ENCODE peak calls at places on chromosomes 16 and 17, in nine cellular contexts. One of them, this sample, is unnamed.

GRCh38 chr16:55630774-55631173 is 25.0 kb upstream of the SLC6A2 start:
- DNase-seq in MM.1S: no peak
- DNase-seq in astrocyte of the spinal cord: no peak
- DNase-seq in AG10803: no peak
- DNase-seq in BJ: no peak
- DNase-seq in transverse colon: no peak
- DNase-seq in AG04450: no peak
- DNase-seq in IMR-90: no peak
- DNase-seq in upper lobe of right lung: no peak
- DNase-seq in this sample: no peak

GRCh38 chr17:57911834-57912673 is 43.2 kb downstream of the CUEDC1 start:
- DNase-seq in MM.1S: no peak
- DNase-seq in astrocyte of the spinal cord: peak
- DNase-seq in AG10803: peak
- DNase-seq in BJ: no peak
- DNase-seq in transverse colon: peak
- DNase-seq in AG04450: no peak
- DNase-seq in IMR-90: no peak
- DNase-seq in upper lobe of right lung: peak
- DNase-seq in this sample: no peak

GRCh38 chr17:31067699-31068184 is 27.0 kb upstream of the NF1 start:
- DNase-seq in MM.1S: no peak
- DNase-seq in astrocyte of the spinal cord: peak
- DNase-seq in AG10803: peak
- DNase-seq in BJ: peak
- DNase-seq in transverse colon: no peak
- DNase-seq in AG04450: peak
- DNase-seq in IMR-90: peak
- DNase-seq in upper lobe of right lung: no peak
- DNase-seq in this sample: peak

GRCh38 chr16:83931556-83931955 is 21.5 kb upstream of the OSGIN1 start:
- DNase-seq in MM.1S: no peak
- DNase-seq in astrocyte of the spinal cord: no peak
- DNase-seq in AG10803: no peak
- DNase-seq in BJ: no peak
- DNase-seq in transverse colon: no peak
- DNase-seq in AG04450: no peak
- DNase-seq in IMR-90: no peak
- DNase-seq in upper lobe of right lung: no peak
- DNase-seq in this sample: no peak

GRCh38 chr17:44915321-44915726 is at the start of gene GFAP:
- DNase-seq in MM.1S: no peak
- DNase-seq in astrocyte of the spinal cord: no peak
- DNase-seq in AG10803: no peak
- DNase-seq in BJ: no peak
- DNase-seq in transverse colon: no peak
- DNase-seq in AG04450: no peak
- DNase-seq in IMR-90: no peak
- DNase-seq in upper lobe of right lung: no peak
- DNase-seq in this sample: no peak

GRCh38 chr17:39517224-39517623 is 55.9 kb downstream of the CDK12 start:
- DNase-seq in MM.1S: no peak
- DNase-seq in astrocyte of the spinal cord: peak
- DNase-seq in AG10803: no peak
- DNase-seq in BJ: no peak
- DNase-seq in transverse colon: no peak
- DNase-seq in AG04450: no peak
- DNase-seq in IMR-90: no peak
- DNase-seq in upper lobe of right lung: no peak
- DNase-seq in this sample: no peak

GRCh38 chr17:37233001-37233400 is 142.8 kb upstream of the C17orf78 start:
- DNase-seq in MM.1S: no peak
- DNase-seq in astrocyte of the spinal cord: no peak
- DNase-seq in AG10803: no peak
- DNase-seq in BJ: no peak
- DNase-seq in transverse colon: no peak
- DNase-seq in AG04450: no peak
- DNase-seq in IMR-90: no peak
- DNase-seq in upper lobe of right lung: no peak
- DNase-seq in this sample: no peak

GRCh38 chr16:75267631-75268264 is 16.3 kb upstream of the BCAR1 start:
- DNase-seq in MM.1S: no peak
- DNase-seq in astrocyte of the spinal cord: peak
- DNase-seq in AG10803: no peak
- DNase-seq in BJ: no peak
- DNase-seq in transverse colon: peak
- DNase-seq in AG04450: no peak
- DNase-seq in IMR-90: peak
- DNase-seq in upper lobe of right lung: peak
- DNase-seq in this sample: no peak

GRCh38 chr17:63679214-63679613 is 20.7 kb downstream of the LIMD2 start:
- DNase-seq in MM.1S: no peak
- DNase-seq in astrocyte of the spinal cord: no peak
- DNase-seq in AG10803: no peak
- DNase-seq in BJ: no peak
- DNase-seq in transverse colon: no peak
- DNase-seq in AG04450: no peak
- DNase-seq in IMR-90: no peak
- DNase-seq in upper lobe of right lung: no peak
- DNase-seq in this sample: no peak
- TF ChIP-seq CTCF in MM.1S: no peak
- TF ChIP-seq CTCF in astrocyte of the spinal cord: no peak
- TF ChIP-seq CTCF in AG10803: no peak
- TF ChIP-seq CTCF in BJ: no peak
- TF ChIP-seq CTCF in transverse colon: no peak
- TF ChIP-seq CTCF in AG04450: peak
- TF ChIP-seq CTCF in IMR-90: no peak
- TF ChIP-seq CTCF in upper lobe of right lung: no peak
- TF ChIP-seq CTCF in this sample: no peak

GRCh38 chr16:48905632-48906031 is 295.7 kb upstream of the N4BP1 start:
- DNase-seq in MM.1S: no peak
- DNase-seq in astrocyte of the spinal cord: no peak
- DNase-seq in AG10803: no peak
- DNase-seq in BJ: no peak
- DNase-seq in transverse colon: no peak
- DNase-seq in AG04450: no peak
- DNase-seq in IMR-90: no peak
- DNase-seq in upper lobe of right lung: no peak
- DNase-seq in this sample: no peak

GRCh38 chr16:48903054-48903453 is 293.1 kb upstream of the N4BP1 start:
- DNase-seq in MM.1S: no peak
- DNase-seq in astrocyte of the spinal cord: no peak
- DNase-seq in AG10803: no peak
- DNase-seq in BJ: no peak
- DNase-seq in transverse colon: no peak
- DNase-seq in AG04450: no peak
- DNase-seq in IMR-90: no peak
- DNase-seq in upper lobe of right lung: no peak
- DNase-seq in this sample: no peak

GRCh38 chr16:48904333-48904732 is 294.4 kb upstream of the N4BP1 start:
- DNase-seq in MM.1S: no peak
- DNase-seq in astrocyte of the spinal cord: no peak
- DNase-seq in AG10803: no peak
- DNase-seq in BJ: no peak
- DNase-seq in transverse colon: no peak
- DNase-seq in AG04450: no peak
- DNase-seq in IMR-90: no peak
- DNase-seq in upper lobe of right lung: no peak
- DNase-seq in this sample: no peak

GRCh38 chr16:48899500-48899899 is 289.5 kb upstream of the N4BP1 start:
- DNase-seq in MM.1S: no peak
- DNase-seq in astrocyte of the spinal cord: no peak
- DNase-seq in AG10803: no peak
- DNase-seq in BJ: no peak
- DNase-seq in transverse colon: no peak
- DNase-seq in AG04450: no peak
- DNase-seq in IMR-90: no peak
- DNase-seq in upper lobe of right lung: no peak
- DNase-seq in this sample: no peak

GRCh38 chr16:48901712-48902374 is 291.9 kb upstream of the N4BP1 start:
- DNase-seq in MM.1S: no peak
- DNase-seq in astrocyte of the spinal cord: no peak
- DNase-seq in AG10803: no peak
- DNase-seq in BJ: no peak
- DNase-seq in transverse colon: no peak
- DNase-seq in AG04450: no peak
- DNase-seq in IMR-90: no peak
- DNase-seq in upper lobe of right lung: no peak
- DNase-seq in this sample: no peak
- TF ChIP-seq CTCF in MM.1S: no peak
- TF ChIP-seq CTCF in astrocyte of the spinal cord: no peak
- TF ChIP-seq CTCF in AG10803: peak
- TF ChIP-seq CTCF in BJ: peak
- TF ChIP-seq CTCF in transverse colon: no peak
- TF ChIP-seq CTCF in AG04450: peak
- TF ChIP-seq CTCF in IMR-90: peak
- TF ChIP-seq CTCF in upper lobe of right lung: no peak
- TF ChIP-seq CTCF in this sample: no peak

GRCh38 chr16:11627822-11628457 is 40.3 kb upstream of the SNN start:
- DNase-seq in MM.1S: no peak
- DNase-seq in astrocyte of the spinal cord: no peak
- DNase-seq in AG10803: peak
- DNase-seq in BJ: peak
- DNase-seq in transverse colon: no peak
- DNase-seq in AG04450: no peak
- DNase-seq in IMR-90: peak
- DNase-seq in upper lobe of right lung: no peak
- DNase-seq in this sample: peak

GRCh38 chr16:11629071-11630030 is 38.9 kb upstream of the SNN start:
- DNase-seq in MM.1S: peak
- DNase-seq in astrocyte of the spinal cord: peak
- DNase-seq in AG10803: no peak
- DNase-seq in BJ: no peak
- DNase-seq in transverse colon: no peak
- DNase-seq in AG04450: peak
- DNase-seq in IMR-90: peak
- DNase-seq in upper lobe of right lung: no peak
- DNase-seq in this sample: no peak

GRCh38 chr16:11631214-11631613 is 37.0 kb upstream of the SNN start:
- DNase-seq in MM.1S: no peak
- DNase-seq in astrocyte of the spinal cord: no peak
- DNase-seq in AG10803: no peak
- DNase-seq in BJ: no peak
- DNase-seq in transverse colon: no peak
- DNase-seq in AG04450: no peak
- DNase-seq in IMR-90: no peak
- DNase-seq in upper lobe of right lung: no peak
- DNase-seq in this sample: no peak

GRCh38 chr16:11632455-11632921 is 35.8 kb upstream of the SNN start:
- DNase-seq in MM.1S: no peak
- DNase-seq in astrocyte of the spinal cord: peak
- DNase-seq in AG10803: peak
- DNase-seq in BJ: peak
- DNase-seq in transverse colon: peak
- DNase-seq in AG04450: peak
- DNase-seq in IMR-90: peak
- DNase-seq in upper lobe of right lung: peak
- DNase-seq in this sample: no peak

DNA sequence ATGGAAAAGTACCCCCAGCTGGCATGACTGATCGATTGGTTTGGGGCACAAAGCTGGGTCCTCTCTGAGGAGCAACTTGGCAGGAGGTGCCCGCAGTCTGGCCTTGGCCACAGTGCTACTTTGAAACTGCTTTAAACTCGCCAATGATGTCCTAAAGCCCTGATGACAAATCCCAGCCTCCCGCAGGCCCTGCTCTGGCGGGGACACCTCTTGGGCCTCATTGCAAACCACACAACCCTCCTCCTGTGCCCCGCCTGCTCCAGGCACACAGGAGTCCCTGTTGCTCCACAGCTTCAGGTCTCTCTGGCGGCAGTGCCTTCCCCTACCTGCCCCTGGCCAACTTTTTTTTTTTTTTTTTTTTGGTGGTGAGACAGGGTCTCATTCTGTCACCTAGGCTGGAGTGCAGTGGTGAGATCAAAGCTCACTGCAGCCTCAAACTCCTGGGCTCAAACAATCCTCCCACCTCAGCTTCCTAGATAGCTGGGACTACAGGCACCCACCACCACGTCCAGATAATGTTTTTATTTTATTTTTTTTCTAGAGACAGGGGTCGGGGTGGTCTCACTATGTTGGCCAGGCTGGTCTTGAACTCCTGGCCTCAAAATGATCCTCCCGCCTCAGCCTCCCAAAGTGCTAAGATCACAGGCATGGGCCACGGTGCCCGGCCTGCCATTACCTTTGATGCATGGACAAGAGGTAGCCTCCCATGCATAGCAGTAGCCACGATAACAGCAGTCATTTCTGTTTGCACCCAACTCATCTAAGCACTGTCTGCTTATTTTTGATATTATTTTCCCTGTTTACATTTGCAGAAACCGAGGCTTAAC is 37.8 kb upstream of the SNN start:
- DNase-seq in MM.1S: no peak
- DNase-seq in astrocyte of the spinal cord: no peak
- DNase-seq in AG10803: no peak
- DNase-seq in BJ: no peak
- DNase-seq in transverse colon: no peak
- DNase-seq in AG04450: no peak
- DNase-seq in IMR-90: no peak
- DNase-seq in upper lobe of right lung: no peak
- DNase-seq in this sample: no peak
- TF ChIP-seq CTCF in MM.1S: no peak
- TF ChIP-seq CTCF in astrocyte of the spinal cord: no peak
- TF ChIP-seq CTCF in AG10803: no peak
- TF ChIP-seq CTCF in BJ: no peak
- TF ChIP-seq CTCF in transverse colon: no peak
- TF ChIP-seq CTCF in AG04450: no peak
- TF ChIP-seq CTCF in IMR-90: no peak
- TF ChIP-seq CTCF in upper lobe of right lung: no peak
- TF ChIP-seq CTCF in this sample: no peak

GRCh38 chr16:49557070-49557446 is 183.5 kb downstream of the C16orf78 start:
- DNase-seq in MM.1S: no peak
- DNase-seq in astrocyte of the spinal cord: no peak
- DNase-seq in AG10803: no peak
- DNase-seq in BJ: no peak
- DNase-seq in transverse colon: no peak
- DNase-seq in AG04450: no peak
- DNase-seq in IMR-90: no peak
- DNase-seq in upper lobe of right lung: no peak
- DNase-seq in this sample: no peak

GRCh38 chr16:49558451-49558850 is 184.8 kb downstream of the C16orf78 start:
- DNase-seq in MM.1S: no peak
- DNase-seq in astrocyte of the spinal cord: no peak
- DNase-seq in AG10803: no peak
- DNase-seq in BJ: no peak
- DNase-seq in transverse colon: no peak
- DNase-seq in AG04450: no peak
- DNase-seq in IMR-90: no peak
- DNase-seq in upper lobe of right lung: no peak
- DNase-seq in this sample: no peak

GRCh38 chr16:49559242-49559641 is 185.6 kb downstream of the C16orf78 start:
- DNase-seq in MM.1S: no peak
- DNase-seq in astrocyte of the spinal cord: no peak
- DNase-seq in AG10803: no peak
- DNase-seq in BJ: no peak
- DNase-seq in transverse colon: no peak
- DNase-seq in AG04450: no peak
- DNase-seq in IMR-90: no peak
- DNase-seq in upper lobe of right lung: no peak
- DNase-seq in this sample: no peak

GRCh38 chr16:49560018-49560830 is 186.6 kb downstream of the C16orf78 start:
- DNase-seq in MM.1S: no peak
- DNase-seq in astrocyte of the spinal cord: peak
- DNase-seq in AG10803: no peak
- DNase-seq in BJ: no peak
- DNase-seq in transverse colon: no peak
- DNase-seq in AG04450: no peak
- DNase-seq in IMR-90: no peak
- DNase-seq in upper lobe of right lung: no peak
- DNase-seq in this sample: no peak

GRCh38 chr16:49556252-49557069 is 182.9 kb downstream of the C16orf78 start:
- DNase-seq in MM.1S: peak
- DNase-seq in astrocyte of the spinal cord: peak
- DNase-seq in AG10803: peak
- DNase-seq in BJ: no peak
- DNase-seq in transverse colon: no peak
- DNase-seq in AG04450: no peak
- DNase-seq in IMR-90: peak
- DNase-seq in upper lobe of right lung: no peak
- DNase-seq in this sample: no peak
- TF ChIP-seq CTCF in MM.1S: peak
- TF ChIP-seq CTCF in astrocyte of the spinal cord: peak
- TF ChIP-seq CTCF in AG10803: peak
- TF ChIP-seq CTCF in BJ: peak
- TF ChIP-seq CTCF in transverse colon: peak
- TF ChIP-seq CTCF in AG04450: peak
- TF ChIP-seq CTCF in IMR-90: peak
- TF ChIP-seq CTCF in upper lobe of right lung: peak
- TF ChIP-seq CTCF in this sample: no peak